ENCODE peak calls at places on chromosomes 16 and 17, in four cellular contexts. I is cardiac muscle cell, U is heart right ventricle, J is Peyer's patch. X is an unnamed sample. For H3K36me3, the result is how much of the 10 kb centered on the place peaks cover.

GRCh38 chr17:73203788-73204479 is 11.1 kb downstream of the COG1 start:
- DNase-seq in I (no peak), U (no peak), J (no peak), X (no peak)

GRCh38 chr17:47789611-47790520 is 31.7 kb downstream of the OSBPL7 start:
- DNase-seq in I (peak), U (no peak), J (peak), X (peak)

GRCh38 chr16:21638573-21638975 is 13.8 kb downstream of the IGSF6 start:
- DNase-seq in I (peak), U (no peak), J (no peak), X (no peak)

GRCh38 chr16:8796469-8797363 is 723 bp downstream of the TMEM186 start:
- DNase-seq in I (no peak), U (no peak), J (no peak), X (no peak)

GRCh38 chr16:52203096-52203495 is 343.8 kb downstream of the TOX3 start:
- DNase-seq in I (no peak), U (no peak), J (no peak), X (no peak)

GRCh38 chr16:67198238-67198734 is 645 bp upstream of the ELMO3 start:
- DNase-seq in I (peak), U (no peak), J (peak), X (no peak)

GRCh38 chr17:34314279-34314678 is 5.0 kb upstream of the CCL8 start:
- DNase-seq in I (peak), U (peak), J (no peak), X (no peak)

GRCh38 chr17:78329263-78330059 is 30.4 kb downstream of the SOCS3 start:
- DNase-seq in I (peak), U (no peak), J (no peak), X (no peak)

GRCh38 chr17:39365252-39365651 is 36.2 kb downstream of the FBXL20 start:
- DNase-seq in I (peak), U (no peak), J (no peak), X (no peak)

GRCh38 chr16:54633943-54634362 is 296.7 kb upstream of the IRX5 start:
- DNase-seq in I (peak), U (peak), J (no peak), X (no peak)

GRCh38 chr17:2435852-2436251 is 35.0 kb upstream of the MNT start:
- DNase-seq in I (no peak), U (no peak), J (no peak), X (no peak)

GRCh38 chr17:39009471-39010085 is 42.4 kb upstream of the FBXO47 start:
- DNase-seq in I (no peak), U (no peak), J (no peak), X (no peak)

GRCh38 chr16:56871172-56871593 is 6.2 kb downstream of the SLC12A3 start:
- DNase-seq in I (peak), U (no peak), J (no peak), X (peak)

GRCh38 chr16:88536510-88536909 is 33.7 kb upstream of the ZC3H18 start:
- DNase-seq in I (no peak), U (no peak), J (no peak), X (no peak)

GRCh38 chr16:1414532-1415265 is at the start of gene UNKL:
- DNase-seq in I (peak), U (peak), J (peak), X (peak)

GRCh38 chr16:70018254-70018653 is 67.1 kb downstream of the CLEC18A start:
- DNase-seq in I (peak), U (peak), J (no peak), X (peak)

GRCh38 chr17:79146562-79146961 is 71.9 kb downstream of the ENGASE start:
- DNase-seq in I (no peak), U (no peak), J (no peak), X (no peak)

GRCh38 chr17:9409430-9409829 is 166.2 kb downstream of the STX8 start:
- DNase-seq in I (no peak), U (no peak), J (no peak), X (no peak)

GRCh38 chr17:82689077-82689476 is 9.4 kb downstream of the RAB40B start:
- DNase-seq in I (no peak), U (no peak), J (no peak), X (no peak)

GRCh38 chr17:82692268-82692667 is 6.2 kb downstream of the RAB40B start:
- DNase-seq in I (no peak), U (no peak), J (no peak), X (no peak)

GRCh38 chr17:82691714-82692113 is 6.8 kb downstream of the RAB40B start:
- DNase-seq in I (no peak), U (no peak), J (no peak), X (no peak)

GRCh38 chr17:82693168-82693867 is 5.2 kb downstream of the RAB40B start:
- DNase-seq in I (no peak), U (no peak), J (no peak), X (no peak)

GRCh38 chr17:82690786-82691489 is 7.6 kb downstream of the RAB40B start:
- DNase-seq in I (no peak), U (no peak), J (no peak), X (no peak)
- H3K36me3 ChIP-seq in I (under half), U (under half), J (under half), X (under half)

DNA sequence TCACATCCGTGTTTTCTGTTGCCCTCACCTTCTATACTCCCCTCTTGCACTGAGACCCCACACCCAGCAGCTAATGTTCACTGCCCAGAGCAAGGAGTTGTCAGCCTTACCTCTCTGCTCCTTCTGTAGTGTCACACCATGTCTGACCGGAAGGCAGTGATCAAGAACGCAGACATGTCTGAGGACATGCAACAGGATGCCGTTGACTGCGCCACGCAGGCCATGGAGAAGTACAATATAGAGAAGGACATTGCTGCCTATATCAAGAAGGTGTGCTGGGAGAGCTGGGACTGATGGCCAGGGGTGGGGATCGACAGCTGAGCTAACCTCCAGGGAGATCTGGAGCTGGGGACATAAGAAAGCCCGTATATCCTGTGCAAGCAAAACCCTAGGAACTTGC is 3.7 kb downstream of the DYNLL2 start:
- DNase-seq in I (no peak), U (no peak), J (no peak), X (no peak)
- H3K36me3 ChIP-seq in I (half or more), U (under half), J (under half), X (under half)

DNA sequence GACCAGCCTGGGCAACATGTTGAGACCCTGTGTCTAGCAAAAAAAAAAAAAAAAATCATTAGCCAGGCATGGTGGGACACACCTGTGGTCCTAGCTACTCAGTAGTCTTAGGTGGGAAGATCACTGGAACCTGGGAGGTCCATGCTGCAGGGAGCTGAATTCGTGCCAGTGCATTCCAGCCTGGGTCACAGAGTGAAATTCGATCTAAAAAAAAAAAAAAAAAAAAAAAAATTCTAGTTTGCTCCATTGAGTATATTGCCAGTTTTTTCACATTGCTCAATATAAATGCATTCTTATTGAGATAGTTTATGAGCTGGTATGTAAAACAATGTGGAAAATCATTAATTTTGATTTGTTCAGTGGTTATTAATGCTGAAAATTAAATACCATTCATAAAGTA is 52.0 kb downstream of the ABHD15 start:
- DNase-seq in I (peak), U (no peak), J (no peak), X (no peak)
- H3K36me3 ChIP-seq in I (half or more), U (half or more), J (under half), X (under half)

DNA sequence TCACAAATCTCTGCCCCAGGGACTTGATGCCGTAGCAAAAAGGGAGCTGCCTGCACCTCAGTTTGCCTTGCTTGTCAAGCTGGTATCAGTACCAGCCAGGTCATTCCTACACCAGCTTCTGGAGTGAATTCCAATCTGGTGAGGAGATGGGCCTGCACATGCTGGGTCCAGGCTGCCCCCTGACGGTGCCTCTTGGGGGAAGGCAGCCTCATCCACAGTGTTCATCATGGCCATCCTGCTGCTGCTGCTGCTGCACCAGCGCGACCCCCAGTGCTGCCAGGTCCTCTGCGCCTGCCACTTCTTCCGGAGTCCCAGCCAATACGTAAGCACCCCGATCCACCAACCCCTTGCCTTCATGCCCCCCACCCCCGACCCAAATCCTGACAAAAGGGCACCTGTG is 8.3 kb downstream of the MRPL27 start:
- DNase-seq in I (no peak), U (no peak), J (no peak), X (peak)
- H3K36me3 ChIP-seq in I (under half), U (under half), J (under half), X (under half)

DNA sequence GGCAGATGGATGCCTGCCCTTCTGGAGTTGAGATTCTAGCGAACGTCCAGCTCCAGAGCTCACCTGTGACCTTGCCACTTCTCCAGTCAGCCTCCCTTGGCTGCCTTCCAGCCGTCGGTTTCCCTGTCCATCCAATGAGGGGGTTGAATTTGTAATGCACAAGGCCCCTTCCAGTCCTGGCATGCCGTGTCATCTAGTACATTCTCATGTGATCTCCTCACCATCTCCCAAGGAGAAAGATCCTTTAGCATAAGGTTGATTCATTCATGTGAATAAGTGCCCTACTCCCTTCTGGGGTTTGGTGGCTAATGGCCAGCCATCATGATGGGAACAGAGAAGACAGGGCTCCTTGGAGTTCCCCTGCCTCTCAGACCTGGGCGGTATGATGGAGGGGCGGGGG is 18.9 kb upstream of the ABCC3 start:
- DNase-seq in I (no peak), U (no peak), J (no peak), X (no peak)
- H3K36me3 ChIP-seq in I (under half), U (under half), J (under half), X (under half)

DNA sequence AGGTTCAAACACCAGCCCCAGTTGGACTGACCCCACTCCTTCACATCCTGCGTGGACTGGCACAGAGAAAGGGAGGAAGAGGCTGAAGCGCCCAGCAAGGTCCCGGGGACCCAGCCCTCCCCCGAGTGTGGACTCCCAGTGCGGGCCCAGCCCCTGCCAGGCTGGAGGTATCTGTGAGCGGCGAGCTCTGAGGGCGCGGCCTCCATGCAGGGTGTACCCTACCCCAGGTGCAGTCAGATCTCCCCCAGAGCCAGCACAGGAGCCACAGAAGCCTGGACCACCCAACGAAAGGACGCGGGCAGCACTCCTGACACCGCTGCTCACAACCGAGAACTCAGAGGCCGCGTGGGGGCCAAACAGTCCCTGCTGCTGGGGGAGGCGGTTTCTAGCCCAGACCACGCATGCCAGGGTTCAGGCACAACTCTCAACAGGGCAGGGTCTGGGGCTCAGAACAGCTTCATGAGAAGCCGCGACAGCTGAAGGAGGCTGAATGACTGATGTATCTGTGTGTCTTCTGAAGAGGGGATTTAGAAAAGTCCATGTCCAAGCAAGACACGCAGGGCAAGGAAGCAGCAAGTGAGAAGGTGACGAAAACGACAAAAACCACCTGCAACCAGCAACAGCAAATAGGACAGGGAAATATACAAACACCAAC is 8.5 kb downstream of the SLC38A10 start:
- DNase-seq in I (no peak), U (no peak), J (no peak), X (no peak)
- H3K36me3 ChIP-seq in I (under half), U (under half), J (under half), X (under half)

DNA sequence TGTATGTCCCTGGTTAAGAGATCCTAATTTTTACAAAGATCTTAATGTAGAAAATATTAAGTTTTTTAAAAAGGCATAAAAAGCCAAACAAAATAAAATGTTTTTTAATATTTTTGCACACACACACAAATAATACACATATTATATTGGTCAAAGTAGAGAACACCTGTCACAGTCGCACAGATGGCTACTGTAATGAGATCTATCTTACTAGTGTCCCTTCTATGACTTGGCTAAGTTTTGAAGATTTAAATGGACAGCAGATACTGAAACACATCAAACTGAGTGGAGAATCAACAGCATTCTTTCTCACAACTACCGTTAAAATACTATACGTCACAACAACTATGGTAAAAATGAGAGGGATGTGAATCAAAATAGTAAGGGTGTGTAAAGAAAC is 83.4 kb downstream of the HELZ start:
- DNase-seq in I (no peak), U (no peak), J (no peak), X (no peak)
- H3K36me3 ChIP-seq in I (under half), U (under half), J (under half), X (under half)